ENCODE peak calls at places on chromosome 2, in four cellular contexts. P is WTC11, N is HepG2, Y is K562. F is an unnamed sample.

GRCh38 chr2:110842048-110842447 is 109.7 kb downstream of the ACOXL start:
- DNase-seq in Y (no peak), P (no peak), N (no peak), F (no peak)

GRCh38 chr2:7672027-7672684 is 754.9 kb downstream of the RNF144A start:
- DNase-seq in N (peak; percentile 49), P (peak; percentile 93), Y (peak; percentile 67), F (peak; percentile 39)

GRCh38 chr2:185374878-185375277 is 363.7 kb upstream of the FSIP2 start:
- DNase-seq in N (no peak), Y (no peak), P (no peak), F (no peak)

GRCh38 chr2:47208852-47209606 is 53.9 kb upstream of the STPG4 start:
- DNase-seq in Y (no peak), P (no peak), N (peak; percentile 56), F (no peak)

GRCh38 chr2:238502956-238503791 is 76.4 kb downstream of the ASB1 start:
- DNase-seq in Y (no peak), N (no peak), P (no peak), F (no peak)

GRCh38 chr2:102342888-102343287 is 12.7 kb upstream of the IL18R1 start:
- DNase-seq in P (no peak), N (no peak), Y (no peak), F (no peak)

GRCh38 chr2:181073896-181074295 is 93.5 kb downstream of the UBE2E3 start:
- DNase-seq in P (no peak), N (no peak), Y (no peak), F (no peak)

GRCh38 chr2:216683846-216684245 is 11.5 kb downstream of the IGFBP5 start:
- DNase-seq in Y (no peak), N (peak; percentile 61), P (no peak), F (no peak)

GRCh38 chr2:160918909-160919503 is 241.2 kb upstream of the TANK start:
- DNase-seq in Y (peak; percentile 9), N (peak; percentile 37), P (peak; percentile 75), F (peak; percentile 59)

GRCh38 chr2:207394812-207395534 is 134.8 kb upstream of the CREB1 start:
- DNase-seq in Y (peak; percentile 88), N (no peak), P (no peak), F (peak; percentile 18)

GRCh38 chr2:79717364-79718007 is 204.6 kb downstream of the CTNNA2 start:
- DNase-seq in P (peak; percentile 16), Y (no peak), N (peak; percentile 13), F (no peak)

GRCh38 chr2:70258532-70258875 is 567 bp downstream of the PCYOX1 start:
- DNase-seq in Y (peak; percentile 60), P (peak; percentile 42), N (peak; percentile 41), F (peak; percentile 22)

GRCh38 chr2:238106339-238106697 is 6.2 kb downstream of the ESPNL start:
- DNase-seq in P (peak; percentile 41), N (no peak), Y (no peak), F (no peak)

GRCh38 chr2:163345795-163346573 is 389.8 kb downstream of the FIGN start:
- DNase-seq in Y (peak; percentile 40), N (peak; percentile 59), P (no peak), F (peak; percentile 31)

GRCh38 chr2:105329561-105330495 is at the start of gene TGFBRAP1:
- DNase-seq in Y (peak; percentile 67), N (peak; percentile 35), P (peak; percentile 34), F (peak; percentile 72)

GRCh38 chr2:71882949-71883472 is 264.7 kb downstream of the CYP26B1 start:
- DNase-seq in P (no peak), N (peak; percentile 94), Y (peak; percentile 95), F (no peak)

GRCh38 chr2:8303322-8303832 is 378.5 kb upstream of the ID2 start:
- DNase-seq in P (peak; percentile 19), N (no peak), Y (no peak), F (no peak)

GRCh38 chr2:151176661-151177060 is 85.0 kb downstream of the RBM43 start:
- DNase-seq in P (peak; percentile 17), Y (peak; percentile 12), N (no peak), F (no peak)

GRCh38 chr2:67836861-67837260 is 225.9 kb downstream of the C1D start:
- DNase-seq in P (no peak), N (no peak), Y (no peak), F (no peak)

GRCh38 chr2:63735931-63736820 is 105.5 kb upstream of the UGP2 start:
- DNase-seq in P (no peak), Y (no peak), N (no peak), F (no peak)

GRCh38 chr2:208618220-208618619 is 211.6 kb downstream of the PTH2R start:
- DNase-seq in Y (peak; percentile 31), P (peak; percentile 13), N (no peak), F (no peak)

GRCh38 chr2:98457045-98457696 is 12.5 kb downstream of the INPP4A start:
- DNase-seq in P (no peak), Y (no peak), N (no peak), F (no peak)

GRCh38 chr2:210318491-210318890 is 3.5 kb upstream of the MYL1 start:
- DNase-seq in Y (no peak), P (no peak), N (no peak), F (no peak)

GRCh38 chr2:7427293-7428060 is 510.3 kb downstream of the RNF144A start:
- DNase-seq in Y (peak; percentile 54), N (peak; percentile 53), P (no peak), F (peak; percentile 55)

GRCh38 chr2:144630459-144631215 is 110.7 kb upstream of the ZEB2 start:
- DNase-seq in P (no peak), N (no peak), Y (no peak), F (no peak)

GRCh38 chr2:11703700-11704099 is 33.7 kb upstream of the NTSR2 start:
- DNase-seq in Y (no peak), N (no peak), P (no peak), F (no peak)

GRCh38 chr2:43464546-43464945 is 131.3 kb downstream of the THADA start:
- DNase-seq in P (no peak), Y (no peak), N (no peak), F (no peak)

GRCh38 chr2:179335732-179336131 is 71.1 kb upstream of the SESTD1 start:
- DNase-seq in Y (no peak), P (no peak), N (no peak), F (no peak)
- TF ChIP-seq ELF4 in Y (no peak), P (no peak), N (no peak), F (no peak)

DNA sequence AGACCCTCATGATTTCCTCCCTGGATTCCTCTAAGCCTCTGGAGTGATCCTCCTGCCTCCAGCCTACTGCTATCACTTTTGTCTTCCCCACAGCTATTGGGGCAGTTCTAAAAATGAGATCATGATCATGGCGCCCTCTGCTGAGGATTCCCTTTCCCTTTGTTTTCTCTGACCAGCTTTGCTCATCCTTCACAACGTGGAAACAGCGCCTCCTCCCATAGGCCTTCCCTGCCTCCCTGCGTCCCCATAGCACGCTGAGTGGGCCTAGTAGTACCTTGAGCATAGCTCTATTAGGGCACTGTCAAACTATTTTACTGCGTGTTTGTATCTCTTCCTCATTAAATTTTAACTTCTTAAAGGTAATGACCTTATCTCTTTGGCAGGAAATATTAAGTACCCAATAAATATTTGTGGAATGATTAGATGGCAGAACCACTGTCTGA is 207.0 kb upstream of the FANCL start:
- DNase-seq in P (peak; percentile 83), N (peak; percentile 83), Y (peak; percentile 74), F (peak; percentile 53)
- TF ChIP-seq ELF4 in P (no peak), N (no peak), Y (no peak), F (no peak)

GRCh38 chr2:226423498-226423960 is 376.1 kb downstream of the IRS1 start:
- DNase-seq in Y (no peak), N (no peak), P (no peak), F (no peak)

GRCh38 chr2:226424971-226425370 is 374.6 kb downstream of the IRS1 start:
- DNase-seq in P (no peak), Y (no peak), N (peak; percentile 45), F (no peak)

GRCh38 chr2:226426292-226426736 is 373.3 kb downstream of the IRS1 start:
- DNase-seq in P (no peak), Y (no peak), N (peak; percentile 51), F (no peak)

GRCh38 chr2:226418521-226418920 is 381.1 kb downstream of the IRS1 start:
- DNase-seq in N (no peak), P (no peak), Y (no peak), F (no peak)

GRCh38 chr2:226420646-226421045 is 379.0 kb downstream of the IRS1 start:
- DNase-seq in Y (no peak), N (no peak), P (no peak), F (no peak)
- TF ChIP-seq ELF4 in Y (no peak), N (no peak), P (no peak), F (no peak)

GRCh38 chr2:136225950-136226835 is 108.2 kb upstream of the CXCR4 start:
- DNase-seq in N (no peak), P (no peak), Y (no peak), F (no peak)
- TF ChIP-seq ELF4 in N (no peak), P (no peak), Y (no peak), F (no peak)

F was measured in HEK293T.